ENCODE peak calls at places on chromosomes 7 and 10, in five cellular contexts. E, T, Z, J and H are unnamed samples.

GRCh38 chr10:110443239-110444008 is 54.3 kb upstream of the DUSP5 start:
- DNase-seq in E (no peak), Z (no peak), J (no peak), T (no peak), H (no peak)

GRCh38 chr10:119090968-119091367 is 10.4 kb upstream of the EIF3A start:
- DNase-seq in Z (no peak), J (no peak), T (peak; percentile 73), E (no peak), H (peak; percentile 68)

GRCh38 chr10:35274511-35275060 is 61.7 kb upstream of the CCNY start:
- DNase-seq in Z (no peak), T (no peak), J (no peak), E (no peak), H (no peak)

GRCh38 chr7:148395292-148395691 is 195.3 kb upstream of the C7orf33 start:
- DNase-seq in Z (no peak), J (no peak), T (no peak), E (no peak), H (no peak)

GRCh38 chr10:92742331-92743228 is 52.8 kb downstream of the HHEX start:
- DNase-seq in T (no peak), Z (no peak), E (no peak), J (peak; percentile 81), H (no peak)

GRCh38 chr10:36281871-36282331 is 639.8 kb upstream of the FZD8 start:
- DNase-seq in E (no peak), J (no peak), Z (no peak), T (no peak), H (peak; percentile 29)

GRCh38 chr7:50662059-50662689 is 97.0 kb upstream of the DDC start:
- DNase-seq in Z (no peak), E (no peak), J (no peak), T (no peak), H (no peak)

GRCh38 chr10:120204877-120205276 is 252.2 kb upstream of the PLPP4 start:
- DNase-seq in T (no peak), Z (no peak), J (no peak), E (no peak), H (no peak)

GRCh38 chr10:103204353-103205255 is 11.5 kb upstream of the NT5C2 start:
- DNase-seq in T (no peak), Z (peak; percentile 80), E (peak; percentile 86), J (no peak), H (peak; percentile 64)

GRCh38 chr10:63487990-63488389 is 22.2 kb upstream of the JMJD1C start:
- DNase-seq in J (no peak), T (no peak), Z (no peak), E (peak; percentile 63), H (no peak)

GRCh38 chr7:29345590-29345989 is 151.0 kb downstream of the CHN2 start:
- DNase-seq in Z (peak; percentile 66), T (no peak), E (peak; percentile 38), J (no peak), H (no peak)

GRCh38 chr10:32332299-32332750 is 14.6 kb downstream of the EPC1 start:
- DNase-seq in E (no peak), Z (no peak), J (peak; percentile 93), T (peak; percentile 38), H (peak; percentile 25)

GRCh38 chr10:123570898-123571515 is 95.1 kb upstream of the GPR26 start:
- DNase-seq in E (no peak), T (no peak), Z (peak; percentile 42), J (no peak), H (no peak)

DNA sequence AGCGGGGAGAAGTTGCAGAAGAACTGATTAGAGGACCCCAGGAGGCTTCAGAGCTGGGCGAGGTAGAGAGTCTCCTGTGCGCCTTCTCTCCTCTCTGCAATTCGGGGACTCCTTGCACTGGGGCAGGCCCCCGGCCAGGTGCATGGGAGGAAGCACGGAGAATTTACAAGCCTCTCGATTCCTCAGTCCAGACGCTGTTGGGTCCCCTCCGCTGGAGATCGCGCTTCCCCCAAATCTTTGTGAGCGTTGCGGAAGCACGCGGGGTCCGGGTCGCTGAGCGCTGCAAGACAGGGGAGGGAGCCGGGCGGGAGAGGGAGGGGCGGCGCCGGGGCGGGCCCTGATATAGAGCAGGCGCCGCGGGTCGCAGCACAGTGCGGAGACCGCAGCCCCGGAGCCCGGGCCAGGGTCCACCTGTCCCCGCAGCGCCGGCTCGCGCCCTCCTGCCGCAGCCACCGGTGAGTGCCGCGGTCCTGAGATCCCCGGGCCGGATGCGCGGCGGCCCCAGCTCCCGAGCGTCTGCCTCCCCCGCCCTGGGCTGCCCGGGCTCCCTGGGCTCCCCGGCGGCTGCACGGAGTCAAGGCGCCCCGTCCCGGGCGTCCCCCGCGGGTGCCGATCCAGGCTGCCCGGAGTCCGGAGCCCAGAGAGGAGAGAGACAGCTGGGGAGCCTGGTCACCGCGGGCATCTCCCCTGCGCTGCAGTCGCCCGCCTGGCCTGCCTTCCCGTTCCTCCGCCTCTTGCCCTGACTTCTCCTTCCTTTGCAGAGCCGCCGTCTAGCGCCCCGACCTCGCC is at the start of gene PLAU:
- DNase-seq in T (peak; percentile 69), Z (peak; percentile 82), J (no peak), E (no peak), H (peak; percentile 57)
- TF ChIP-seq POLR2A in T (peak; percentile 31), Z (no peak), J (peak; percentile 19), E (no peak), H (peak; percentile 94)

GRCh38 chr7:141333459-141333858 is 217.8 kb upstream of the AGK start:
- DNase-seq in T (peak; percentile 22), E (no peak), J (no peak), Z (peak; percentile 63), H (no peak)

GRCh38 chr7:141322355-141322754 is 228.9 kb upstream of the AGK start:
- DNase-seq in T (no peak), J (no peak), Z (no peak), E (no peak), H (no peak)

GRCh38 chr7:141325275-141325674 is 225.9 kb upstream of the AGK start:
- DNase-seq in Z (no peak), E (no peak), T (no peak), J (no peak), H (no peak)

GRCh38 chr7:141323826-141324225 is 227.4 kb upstream of the AGK start:
- DNase-seq in T (no peak), E (no peak), J (no peak), Z (no peak), H (no peak)

GRCh38 chr7:141328290-141328689 is 222.9 kb upstream of the AGK start:
- DNase-seq in T (no peak), Z (no peak), E (no peak), J (no peak), H (no peak)
- TF ChIP-seq RFX5 in T (no peak), Z (no peak), E (no peak), J (no peak), H (no peak)

GRCh38 chr10:84257343-84258020 is 12.6 kb downstream of the RGR start:
- DNase-seq in E (no peak), Z (no peak), J (no peak), T (no peak), H (no peak)
- H2AFZ ChIP-seq in E (no peak overlapping the region), Z (no peak overlapping the region), J (no peak overlapping the region), T (peak overlapping the region; percentile 75), H (peak overlapping the region; percentile 82)

DNA sequence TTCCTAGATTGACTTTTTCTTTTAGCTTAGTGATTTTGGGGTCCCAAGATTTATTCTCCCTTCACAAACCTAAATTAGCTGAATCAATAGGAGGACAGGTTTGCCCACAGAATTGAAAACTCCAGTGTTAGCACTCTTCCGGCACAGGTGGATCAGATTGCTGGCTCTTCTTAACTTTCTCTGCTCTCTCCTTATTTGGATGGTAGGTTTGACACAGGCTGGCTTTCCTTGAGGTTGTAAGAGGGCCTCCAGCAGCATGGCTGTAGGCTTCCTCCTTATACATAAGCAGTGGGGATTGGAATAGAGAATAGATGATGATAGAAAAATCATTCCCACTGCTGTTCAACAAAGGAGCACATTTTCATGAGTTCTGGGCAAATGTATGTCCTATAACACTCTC is 9.4 kb upstream of the CD36 start:
- DNase-seq in J (no peak), E (no peak), T (no peak), Z (no peak), H (no peak)
- TF ChIP-seq POLR2A in J (no peak), E (no peak), T (no peak), Z (no peak), H (no peak)